ENCODE peak calls at places on chromosomes 16 and 17, in eight cellular contexts. M is IMR-90, P is esophagus squamous epithelium, B is GM12878, D is endothelial cell of umbilical vein, V is K562, A is adrenal gland, H is body of pancreas. T is an unnamed sample.

GRCh38 chr16:53922805-53923645 is 219.1 kb downstream of the FTO start:
- DNase-seq in D (peak; percentile 14), B (no peak), A (no peak), P (no peak), M (peak; percentile 47), V (no peak), H (no peak), T (no peak)

GRCh38 chr16:10390867-10391266 is 5.0 kb downstream of the ATF7IP2 start:
- DNase-seq in M (no peak), B (no peak), D (no peak), A (no peak), P (no peak), H (no peak), V (no peak), T (no peak)

GRCh38 chr17:31753011-31753410 is 106.0 kb downstream of the COPRS start:
- DNase-seq in M (no peak), P (no peak), H (no peak), A (no peak), B (no peak), V (no peak), D (no peak), T (no peak)

GRCh38 chr17:32732900-32733299 is 144.0 kb downstream of the MYO1D start:
- DNase-seq in A (no peak), D (no peak), B (no peak), V (no peak), P (no peak), M (no peak), H (no peak), T (no peak)

GRCh38 chr16:7182510-7183109 is 150.0 kb upstream of the RBFOX1 start:
- DNase-seq in B (no peak), P (no peak), H (no peak), D (no peak), A (no peak), M (no peak), V (no peak), T (no peak)

GRCh38 chr16:87366930-87367329 is 16.6 kb downstream of the FBXO31 start:
- DNase-seq in D (no peak), B (no peak), A (no peak), H (no peak), P (no peak), M (no peak), V (no peak), T (no peak)

GRCh38 chr17:57667461-57667923 is 77.6 kb downstream of the CCDC182 start:
- DNase-seq in B (no peak), M (no peak), H (peak; percentile 7), D (no peak), V (no peak), P (no peak), A (peak; percentile 56), T (no peak)

GRCh38 chr17:49815761-49816281 is 27.3 kb downstream of the KAT7 start:
- DNase-seq in V (no peak), B (no peak), P (no peak), M (no peak), H (no peak), A (no peak), D (peak; percentile 53), T (no peak)

GRCh38 chr16:55055262-55055661 is 124.6 kb downstream of the IRX5 start:
- DNase-seq in D (no peak), H (no peak), B (no peak), A (no peak), V (no peak), P (no peak), M (no peak), T (no peak)

DNA sequence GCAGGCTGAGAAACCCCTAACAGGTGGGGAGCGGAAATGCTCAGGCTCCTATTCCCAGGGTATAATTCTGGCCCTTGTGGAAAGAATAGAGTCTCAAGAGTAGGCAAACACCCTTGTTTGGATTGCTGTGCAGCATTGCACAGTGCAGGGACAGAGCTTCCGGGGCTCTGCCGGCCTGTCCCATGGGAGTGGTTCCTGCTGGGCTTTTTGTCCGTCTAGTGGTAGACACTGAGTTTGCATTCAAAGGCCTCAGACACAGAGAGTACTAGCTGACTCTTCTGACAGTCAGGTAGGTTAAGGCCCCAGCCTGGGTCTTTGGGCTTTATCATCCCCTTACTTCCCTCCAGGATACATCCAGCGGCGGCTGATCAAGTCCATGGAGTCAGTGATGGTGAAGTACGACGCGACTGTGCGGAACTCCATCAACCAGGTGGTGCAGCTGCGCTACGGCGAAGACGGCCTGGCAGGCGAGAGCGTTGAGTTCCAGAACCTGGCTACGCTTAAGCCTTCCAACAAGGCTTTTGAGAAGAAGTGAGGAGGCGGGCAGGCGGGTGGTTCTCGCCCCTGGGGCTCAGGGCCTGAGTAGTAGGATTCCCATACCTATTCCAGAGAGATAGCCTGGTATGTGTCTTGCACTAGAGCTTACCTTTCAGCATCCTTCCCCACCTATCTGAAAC is 18.1 kb downstream of the POLR2A start:
- DNase-seq in B (no peak), A (no peak), M (no peak), D (no peak), P (no peak), H (no peak), V (no peak), T (no peak)
- H3K36me3 ChIP-seq in B (peaks cover 61% of the 10 kb centered on the region), A (no peaks in the 10 kb centered on the region), M (peaks cover 76% of the 10 kb centered on the region), D (peaks cover 62% of the 10 kb centered on the region), P (peaks cover 100% of the 10 kb centered on the region), H (peaks cover 71% of the 10 kb centered on the region), V (peaks cover 88% of the 10 kb centered on the region), T (peaks cover 100% of the 10 kb centered on the region)

GRCh38 chr17:80990921-80991644 is 558 bp upstream of the CHMP6 start:
- DNase-seq in P (no peak), H (peak; percentile 19), V (no peak), M (no peak), D (no peak), B (no peak), A (no peak), T (no peak)

GRCh38 chr17:80992077-80992947 is 671 bp downstream of the CHMP6 start:
- DNase-seq in P (no peak), B (no peak), M (no peak), H (peak; percentile 17), D (no peak), V (no peak), A (no peak), T (no peak)

GRCh38 chr17:80992948-80993624 is 1.4 kb downstream of the CHMP6 start:
- DNase-seq in M (no peak), B (no peak), H (no peak), A (no peak), V (no peak), P (no peak), D (no peak), T (no peak)

GRCh38 chr17:80989586-80989913 is 2.1 kb upstream of the CHMP6 start:
- DNase-seq in M (no peak), P (no peak), B (no peak), H (peak; percentile 12), V (no peak), D (no peak), A (no peak), T (no peak)

GRCh38 chr17:80991645-80992076 is at the start of gene CHMP6:
- DNase-seq in A (peak; percentile 77), H (peak; percentile 75), M (peak; percentile 76), B (no peak), V (peak; percentile 89), D (peak; percentile 52), P (no peak), T (peak; percentile 88)
- TF ChIP-seq POLR2A in A (peak; percentile 26), H (peak; percentile 34), M (no peak), B (peak; percentile 72), V (no peak), D (no peak), P (no peak), T (peak; percentile 48)

DNA sequence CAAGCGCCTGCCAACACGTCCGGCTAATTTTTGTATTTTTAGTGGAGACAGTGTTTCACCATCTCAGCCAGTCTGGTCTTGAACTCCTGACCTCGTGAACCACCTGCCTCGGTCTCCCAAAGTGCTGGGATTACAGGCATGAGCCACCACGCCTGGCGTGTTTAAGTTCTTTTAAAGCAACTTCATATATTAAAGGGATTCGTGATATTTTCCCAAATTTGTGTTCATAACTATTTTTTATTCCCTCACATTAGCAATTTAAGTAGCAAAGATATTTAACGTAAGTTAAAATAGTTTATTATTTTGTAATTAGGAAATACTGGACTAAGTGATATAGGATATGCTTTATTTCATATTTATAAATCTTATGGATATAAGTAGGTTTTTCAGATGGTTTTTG is 4.2 kb downstream of the SPG7 start:
- DNase-seq in B (no peak), A (no peak), P (no peak), V (no peak), D (no peak), M (no peak), H (no peak), T (no peak)
- H3K36me3 ChIP-seq in B (peaks cover 25% of the 10 kb centered on the region), A (no peaks in the 10 kb centered on the region), P (peaks cover 72% of the 10 kb centered on the region), V (peaks cover 60% of the 10 kb centered on the region), D (peaks cover 29% of the 10 kb centered on the region), M (peaks cover 38% of the 10 kb centered on the region), H (peaks cover 21% of the 10 kb centered on the region), T (peaks cover 68% of the 10 kb centered on the region)

GRCh38 chr17:81034779-81035388 is at the start of gene BAIAP2:
- DNase-seq in H (peak; percentile 97), M (peak; percentile 90), A (peak; percentile 98), D (peak; percentile 88), V (peak; percentile 100), P (peak; percentile 82), B (peak; percentile 21), T (peak; percentile 99)
- TF ChIP-seq POLR2A in H (peak; percentile 98), M (peak; percentile 99), A (peak; percentile 97), D (peak; percentile 99), V (peak; percentile 96), P (peak; percentile 98), B (peak; percentile 95), T (peak; percentile 86)

GRCh38 chr17:1053661-1054360 is 56.9 kb downstream of the TIMM22 start:
- DNase-seq in V (no peak), M (no peak), D (no peak), P (no peak), H (no peak), A (no peak), B (no peak), T (peak; percentile 81)
- H3K36me3 ChIP-seq in V (no peaks in the 10 kb centered on the region), M (peaks cover 51% of the 10 kb centered on the region), D (peaks cover 15% of the 10 kb centered on the region), P (peaks cover 84% of the 10 kb centered on the region), H (no peaks in the 10 kb centered on the region), A (no peaks in the 10 kb centered on the region), B (peaks cover 10% of the 10 kb centered on the region), T (no peaks in the 10 kb centered on the region)

DNA sequence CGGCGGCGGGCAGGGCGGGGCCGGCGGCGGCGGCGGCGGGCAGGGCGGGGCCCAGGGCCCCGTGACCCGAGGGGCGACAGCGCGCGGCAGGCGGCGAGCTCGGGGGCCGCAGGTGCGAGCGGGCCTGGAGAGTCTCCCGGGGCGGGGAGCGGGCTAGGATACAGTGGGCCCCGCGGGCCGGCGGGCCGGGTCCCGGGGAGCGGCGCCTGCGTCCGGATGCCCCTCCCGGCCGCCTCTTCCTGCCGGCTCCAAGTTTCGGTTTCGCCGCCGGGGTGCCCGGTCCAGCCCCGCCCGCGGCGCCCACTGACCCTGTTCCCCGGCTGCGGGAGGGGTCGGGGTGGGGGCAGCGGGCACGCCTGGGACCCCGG is at the start of gene RNF213:
- DNase-seq in D (peak; percentile 6), A (peak; percentile 51), H (peak; percentile 66), B (no peak), V (peak; percentile 88), M (no peak), P (no peak), T (peak; percentile 73)
- TF ChIP-seq POLR2A in D (no peak), A (peak; percentile 56), H (peak; percentile 37), B (peak; percentile 77), V (no peak), M (peak; percentile 61), P (peak; percentile 76), T (peak; percentile 87)

T was measured in heart left ventricle.